ENCODE peak calls at places on chromosomes 12 and 14, in ten cellular contexts. U, F, Q, N, W, C, X, T, I and H are unnamed samples.

GRCh38 chr12:19227880-19228210 is 98.3 kb downstream of the PLEKHA5 start:
- DNase-seq in U (no peak), F (no peak), Q (no peak), N (no peak), W (no peak), C (no peak), X (no peak), T (no peak), I (no peak), H (no peak)

GRCh38 chr12:64160718-64161060 is 61.4 kb downstream of the KICS2 start:
- DNase-seq in U (no peak), F (peak), Q (no peak), N (no peak), W (no peak), C (peak), X (no peak), T (no peak), I (no peak), H (no peak)

GRCh38 chr14:97994020-97994531 is 1196.9 kb downstream of the VRK1 start:
- DNase-seq in U (no peak), F (no peak), Q (no peak), N (peak), W (no peak), C (no peak), X (no peak), T (no peak), I (no peak), H (no peak)

GRCh38 chr14:22097072-22097471 is 423.5 kb upstream of the OR4E1 start:
- DNase-seq in U (no peak), F (no peak), Q (no peak), N (no peak), W (no peak), C (no peak), X (no peak), T (no peak), I (no peak), H (no peak)

GRCh38 chr14:20631023-20631820 is 10.3 kb downstream of the OR6S1 start:
- DNase-seq in U (no peak), F (peak), Q (no peak), N (no peak), W (peak), C (peak), X (no peak), T (no peak), I (no peak), H (no peak)

GRCh38 chr12:51666696-51667095 is 75.7 kb downstream of the SCN8A start:
- DNase-seq in U (no peak), F (no peak), Q (no peak), N (no peak), W (no peak), C (no peak), X (no peak), T (no peak), I (no peak), H (no peak)

GRCh38 chr14:20836668-20837338 is 34.2 kb upstream of the RNASE1 start:
- DNase-seq in U (no peak), F (peak), Q (no peak), N (no peak), W (peak), C (no peak), X (no peak), T (no peak), I (no peak), H (no peak)

GRCh38 chr12:49800421-49801140 is 27.6 kb downstream of the NCKAP5L start:
- DNase-seq in U (no peak), F (no peak), Q (no peak), N (no peak), W (no peak), C (no peak), X (no peak), T (no peak), I (no peak), H (no peak)

GRCh38 chr14:71013551-71014192 is 106.4 kb downstream of the PCNX1 start:
- DNase-seq in U (no peak), F (no peak), Q (no peak), N (no peak), W (no peak), C (no peak), X (no peak), T (no peak), I (no peak), H (no peak)

GRCh38 chr14:71006200-71006563 is 98.9 kb downstream of the PCNX1 start:
- DNase-seq in U (no peak), F (no peak), Q (no peak), N (no peak), W (no peak), C (no peak), X (peak), T (no peak), I (no peak), H (no peak)

GRCh38 chr14:71012888-71013287 is 105.6 kb downstream of the PCNX1 start:
- DNase-seq in U (no peak), F (no peak), Q (no peak), N (no peak), W (no peak), C (no peak), X (no peak), T (no peak), I (no peak), H (no peak)

DNA sequence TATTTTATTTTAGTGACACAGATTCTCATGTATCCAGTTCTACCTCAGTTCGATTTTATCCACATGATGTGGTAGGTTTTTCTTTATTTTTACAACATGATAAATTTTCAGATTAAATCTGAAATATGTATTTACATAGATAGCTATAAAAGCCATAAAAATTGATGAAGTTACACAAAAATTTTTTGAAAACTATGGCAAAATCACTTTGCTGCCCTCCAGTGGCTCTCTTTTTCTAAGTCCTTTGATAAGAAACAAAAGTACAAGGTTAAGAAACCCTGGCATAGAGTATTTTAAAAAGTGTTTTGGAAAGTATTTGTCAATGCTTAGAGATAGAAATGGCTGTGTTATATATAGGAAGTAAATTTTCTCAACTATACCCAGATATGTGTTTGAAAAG is 104.2 kb downstream of the PCNX1 start:
- DNase-seq in U (no peak), F (no peak), Q (no peak), N (no peak), W (no peak), C (no peak), X (no peak), T (no peak), I (no peak), H (no peak)
- TF ChIP-seq CTCF in U (no peak), F (peak), Q (no peak), N (peak), W (no peak), C (peak), X (no peak), T (no peak), I (no peak), H (peak)

DNA sequence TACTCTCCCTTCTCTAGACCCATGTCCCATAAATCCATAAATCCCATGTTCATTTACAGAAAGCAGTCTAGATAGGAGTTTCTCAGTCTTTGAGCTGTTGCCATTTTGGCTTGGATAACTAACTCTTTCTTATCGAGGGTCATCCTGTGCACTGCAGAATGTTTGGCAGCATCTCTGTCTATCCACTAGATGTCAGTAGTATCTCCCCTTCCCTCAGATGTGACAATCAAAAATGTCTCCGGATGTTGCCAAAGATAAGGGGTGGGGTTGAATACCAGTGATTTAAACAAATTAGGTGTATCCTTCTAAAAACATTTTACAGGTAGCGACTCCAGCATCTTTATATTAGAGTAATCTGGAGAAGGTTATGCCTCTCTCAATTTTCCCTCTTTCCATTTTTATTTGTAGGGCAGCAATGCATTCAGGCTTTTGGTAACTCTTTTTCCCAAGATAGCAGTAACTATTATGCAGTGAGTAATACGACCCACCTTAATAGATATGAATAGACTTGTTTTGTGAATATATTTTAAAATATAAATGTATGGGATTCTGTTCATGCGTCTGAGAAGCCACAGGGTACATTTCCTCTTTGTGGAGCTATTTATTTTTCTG is 100.7 kb downstream of the LRRK2 start:
- DNase-seq in U (no peak), F (peak), Q (no peak), N (no peak), W (peak), C (peak), X (no peak), T (no peak), I (no peak), H (no peak)
- TF ChIP-seq CTCF in U (peak), F (peak), Q (peak), N (no peak), W (peak), C (peak), X (peak), T (peak), I (no peak), H (no peak)

GRCh38 chr14:106286697-106287290 is 760.4 kb downstream of the TMEM121 start:
- DNase-seq in U (no peak), F (peak), Q (no peak), N (no peak), W (no peak), C (no peak), X (no peak), T (no peak), I (no peak), H (no peak)
- TF ChIP-seq CTCF in U (peak), F (peak), Q (no peak), N (peak), W (no peak), C (no peak), X (peak), T (no peak), I (no peak), H (peak)

GRCh38 chr12:16962889-16963288 is 356.9 kb upstream of the LMO3 start:
- DNase-seq in U (no peak), F (no peak), Q (no peak), N (no peak), W (no peak), C (no peak), X (no peak), T (no peak), I (no peak), H (no peak)
- TF ChIP-seq CTCF in U (no peak), F (no peak), Q (no peak), N (no peak), W (no peak), C (no peak), X (no peak), T (no peak), I (no peak), H (no peak)